ENCODE peak calls at places on chromosomes 16 and 17, in nine cellular contexts. E, G, K, H, S, J, A, D and P are unnamed samples.
A peak's percentile ranks its signal among the peaks of the same experiment; 100 is the strongest.

GRCh38 chr17:72338304-72338703 is 217.5 kb downstream of the SOX9 start:
- DNase-seq in H (no peak), A (no peak), S (no peak), J (no peak), K (no peak), E (no peak), G (no peak), D (no peak), P (no peak)

GRCh38 chr17:6303664-6304063 is 131.3 kb downstream of the AIPL1 start:
- DNase-seq in H (no peak), S (peak; percentile 21), J (peak; percentile 70), E (peak; percentile 23), G (peak; percentile 94), D (no peak), K (no peak), A (no peak), P (no peak)

GRCh38 chr17:36524428-36524876 is 10.2 kb downstream of the MYO19 start:
- DNase-seq in H (no peak), J (no peak), D (no peak), S (no peak), G (no peak), E (no peak), A (peak; percentile 37), K (peak; percentile 42), P (no peak)

GRCh38 chr17:55440391-55440790 is 18.8 kb upstream of the MMD start:
- DNase-seq in D (no peak), A (no peak), K (no peak), H (no peak), S (no peak), E (no peak), G (no peak), J (no peak), P (no peak)

GRCh38 chr17:49906511-49907136 is 58.8 kb upstream of the TAC4 start:
- DNase-seq in G (no peak), D (no peak), A (no peak), S (no peak), J (no peak), E (no peak), H (no peak), K (no peak), P (no peak)

GRCh38 chr16:15399317-15399716 is 3.8 kb downstream of the MPV17L start:
- DNase-seq in J (no peak), G (no peak), A (no peak), D (no peak), S (no peak), K (no peak), H (no peak), E (no peak), P (no peak)

GRCh38 chr17:61594294-61594825 is 3.3 kb upstream of the NACA2 start:
- DNase-seq in K (no peak), H (no peak), S (no peak), A (no peak), D (no peak), G (no peak), J (no peak), E (no peak), P (no peak)

GRCh38 chr17:17467720-17468119 is 9.1 kb upstream of the MED9 start:
- DNase-seq in G (no peak), S (peak; percentile 29), D (no peak), J (no peak), A (no peak), H (no peak), K (no peak), E (no peak), P (no peak)

GRCh38 chr16:2040031-2040430 is 7.6 kb downstream of the NTHL1 start:
- DNase-seq in H (no peak), D (no peak), K (no peak), S (no peak), J (no peak), E (no peak), G (no peak), A (no peak), P (no peak)

DNA sequence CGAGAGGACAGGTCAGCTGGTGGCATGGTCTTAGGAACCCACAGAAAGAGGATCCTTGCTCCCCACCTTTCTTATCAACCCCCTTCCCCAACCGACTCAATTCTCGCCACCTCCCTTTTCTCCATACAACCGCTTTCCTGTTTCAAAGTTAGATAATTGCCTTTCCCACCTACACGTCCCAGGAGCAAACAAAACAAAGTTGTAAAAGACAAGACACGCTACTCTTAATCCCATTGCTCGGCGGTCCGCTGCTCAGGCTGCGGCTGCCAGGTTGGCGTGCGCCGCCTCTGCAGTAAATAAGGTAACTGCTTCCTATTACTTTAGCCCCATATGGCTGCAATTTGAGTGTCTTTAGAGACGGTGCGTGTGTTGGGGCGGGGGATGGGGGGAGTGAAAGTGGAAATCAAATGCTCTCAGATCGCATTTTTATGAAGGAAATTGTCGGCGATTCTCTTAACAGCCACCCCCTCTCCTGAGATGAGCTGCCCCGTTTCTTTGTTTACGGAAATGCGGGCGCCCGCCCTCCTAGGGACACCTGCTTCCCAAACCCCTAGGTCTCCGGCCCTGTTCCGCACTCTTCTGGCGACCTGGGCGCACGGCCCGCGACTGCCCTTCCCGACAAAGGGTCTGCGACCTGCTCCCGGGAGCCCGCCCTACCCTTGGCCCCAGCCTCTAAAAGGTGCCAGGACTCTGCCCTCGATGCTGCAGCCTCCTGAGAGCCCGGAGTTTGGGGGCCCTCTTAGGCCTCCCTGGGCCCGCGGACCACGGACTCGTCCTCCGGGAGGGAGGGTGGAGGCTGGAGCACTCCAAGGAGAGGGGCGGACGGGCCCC is 3.7 kb upstream of the CBX8 start:
- DNase-seq in H (no peak), J (peak; percentile 93), S (no peak), G (peak; percentile 92), A (no peak), E (no peak), K (no peak), D (no peak), P (no peak)
- H3K4me1 ChIP-seq in H (no peaks in the 10 kb centered on the region), J (no peaks in the 10 kb centered on the region), S (peaks cover 12% of the 10 kb centered on the region), G (peaks cover 13% of the 10 kb centered on the region), A (peaks cover 75% of the 10 kb centered on the region), E (peaks cover 75% of the 10 kb centered on the region), K (no peaks in the 10 kb centered on the region), D (peaks cover 66% of the 10 kb centered on the region), P (peaks cover 62% of the 10 kb centered on the region)

DNA sequence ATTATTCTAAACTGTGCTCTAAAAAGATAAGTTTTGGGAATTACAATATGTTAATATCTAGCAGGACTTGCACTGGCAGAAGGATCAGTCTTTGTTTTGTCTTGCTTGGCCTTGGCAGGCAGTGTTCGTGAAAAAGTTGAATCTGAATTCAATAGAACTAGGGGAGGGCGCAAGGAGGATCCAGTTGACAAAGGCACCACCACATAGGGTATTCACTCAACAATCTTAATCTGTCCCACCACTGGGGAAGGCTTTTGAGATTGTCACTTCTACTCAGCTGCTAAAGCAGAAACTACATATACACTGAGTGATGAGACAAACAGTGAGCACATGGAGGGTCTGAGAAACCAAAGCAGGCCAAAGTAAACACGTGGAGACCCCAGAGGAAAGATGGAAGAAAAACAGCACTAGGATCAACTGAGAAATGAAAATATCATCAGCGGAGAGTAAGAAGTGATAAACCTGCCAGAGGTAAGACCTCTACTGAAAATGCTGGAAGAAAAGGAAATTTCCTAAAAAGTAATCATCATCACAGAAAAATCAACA is 2.4 kb downstream of the AMFR start:
- DNase-seq in H (no peak), G (no peak), D (no peak), J (no peak), E (no peak), S (no peak), A (no peak), K (no peak), P (no peak)
- H3K4me1 ChIP-seq in H (no peaks in the 10 kb centered on the region), G (peaks cover 10% of the 10 kb centered on the region), D (peaks cover 4% of the 10 kb centered on the region), J (peaks cover 7% of the 10 kb centered on the region), E (peaks cover 50% of the 10 kb centered on the region), S (peaks cover 42% of the 10 kb centered on the region), A (peaks cover 19% of the 10 kb centered on the region), K (peaks cover 16% of the 10 kb centered on the region), P (peaks cover 28% of the 10 kb centered on the region)

DNA sequence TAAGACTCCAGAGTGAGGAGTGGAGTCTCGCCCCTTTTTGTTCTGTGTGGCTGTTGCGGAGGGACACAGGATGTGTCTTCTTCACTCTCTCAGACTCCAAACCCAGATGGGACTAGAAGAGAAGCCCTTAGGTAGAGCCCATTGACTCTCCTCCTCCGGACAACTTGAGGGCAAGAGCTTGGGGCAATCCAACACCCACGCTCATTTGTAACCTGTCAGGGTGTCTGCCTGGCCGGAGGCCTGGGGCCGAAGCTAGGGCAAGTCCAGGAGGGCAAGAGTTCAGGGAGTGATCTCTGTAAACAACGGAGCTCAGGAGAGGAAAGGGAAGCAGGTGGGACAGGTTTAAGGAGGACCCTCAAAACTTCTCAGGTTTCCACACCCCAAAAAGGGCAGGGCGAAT is 1.4 kb upstream of the HOXB1 start:
- DNase-seq in G (peak; percentile 49), S (no peak), K (no peak), E (no peak), D (no peak), H (no peak), J (no peak), A (no peak), P (no peak)
- H3K4me1 ChIP-seq in G (no peaks in the 10 kb centered on the region), S (peaks cover 10% of the 10 kb centered on the region), K (no peaks in the 10 kb centered on the region), E (peaks cover 1% of the 10 kb centered on the region), D (no peaks in the 10 kb centered on the region), H (no peaks in the 10 kb centered on the region), J (peaks cover 8% of the 10 kb centered on the region), A (no peaks in the 10 kb centered on the region), P (no peaks in the 10 kb centered on the region)

GRCh38 chr16:84950906-84951305 is 60.4 kb downstream of the ZDHHC7 start:
- DNase-seq in G (peak; percentile 69), J (peak; percentile 60), H (no peak), E (no peak), A (no peak), S (peak; percentile 66), K (no peak), D (no peak), P (no peak)
- H3K4me1 ChIP-seq in G (peaks cover 5% of the 10 kb centered on the region), J (no peaks in the 10 kb centered on the region), H (peaks cover 12% of the 10 kb centered on the region), E (peaks cover 22% of the 10 kb centered on the region), A (peaks cover 16% of the 10 kb centered on the region), S (no peaks in the 10 kb centered on the region), K (no peaks in the 10 kb centered on the region), D (no peaks in the 10 kb centered on the region), P (peaks cover 19% of the 10 kb centered on the region)

GRCh38 chr17:16199093-16199492 is 16.2 kb downstream of the NCOR1 start:
- DNase-seq in K (no peak), G (peak; percentile 47), H (no peak), E (no peak), A (no peak), D (no peak), S (no peak), J (no peak), P (no peak)
- H3K4me1 ChIP-seq in K (peaks cover 2% of the 10 kb centered on the region), G (peaks cover 3% of the 10 kb centered on the region), H (peaks cover 16% of the 10 kb centered on the region), E (peaks cover 68% of the 10 kb centered on the region), A (peaks cover 15% of the 10 kb centered on the region), D (no peaks in the 10 kb centered on the region), S (peaks cover 43% of the 10 kb centered on the region), J (no peaks in the 10 kb centered on the region), P (peaks cover 50% of the 10 kb centered on the region)